ENCODE peak calls at places on chromosomes 6 and 20, in four cellular contexts. J is mesendoderm, U is IMR-90, M is H1. E is an unnamed sample.

GRCh38 chr20:50380697-50381040 is 129.5 kb upstream of the PTPN1 start:
- DNase-seq in J (no peak), U (peak; percentile 65), M (no peak), E (no peak)

GRCh38 chr6:39887692-39888450 is 46.4 kb downstream of the MOCS1 start:
- DNase-seq in J (peak; percentile 92), U (peak; percentile 95), M (peak; percentile 13), E (no peak)

GRCh38 chr20:23142162-23143050 is 56.3 kb upstream of the CD93 start:
- DNase-seq in J (no peak), U (no peak), M (no peak), E (no peak)

GRCh38 chr6:18269253-18269652 is 4.9 kb upstream of the DEK start:
- DNase-seq in J (no peak), U (peak; percentile 32), M (no peak), E (no peak)

GRCh38 chr6:148242180-148242579 is 100.5 kb upstream of the SASH1 start:
- DNase-seq in J (peak; percentile 28), U (no peak), M (no peak), E (no peak)

GRCh38 chr6:170128811-170129681 is 161.8 kb downstream of the DLL1 start:
- DNase-seq in J (no peak), U (no peak), M (no peak), E (peak; percentile 17)

GRCh38 chr6:167970236-167970635 is 27.2 kb upstream of the KIF25 start:
- DNase-seq in J (no peak), U (no peak), M (no peak), E (no peak)

GRCh38 chr20:43446361-43446879 is 11.3 kb upstream of the SRSF6 start:
- DNase-seq in J (no peak), U (no peak), M (no peak), E (no peak)

GRCh38 chr6:148263010-148263409 is 79.6 kb upstream of the SASH1 start:
- DNase-seq in J (no peak), U (no peak), M (no peak), E (no peak)

GRCh38 chr6:33030245-33030644 is 20.9 kb upstream of the HLA-DOA start:
- DNase-seq in J (no peak), U (no peak), M (no peak), E (no peak)

GRCh38 chr6:117550618-117551242 is 51.6 kb downstream of the GOPC start:
- DNase-seq in J (no peak), U (no peak), M (no peak), E (no peak)

GRCh38 chr6:147826698-147827097 is 318.2 kb downstream of the SAMD5 start:
- DNase-seq in J (no peak), U (no peak), M (no peak), E (no peak)

GRCh38 chr6:155939253-155939652 is 483.6 kb upstream of the NOX3 start:
- DNase-seq in J (no peak), U (no peak), M (no peak), E (no peak)

GRCh38 chr6:133806358-133806757 is 82.6 kb upstream of the TCF21 start:
- DNase-seq in J (no peak), U (peak; percentile 72), M (no peak), E (no peak)

GRCh38 chr20:12695937-12696336 is 312.8 kb upstream of the SPTLC3 start:
- DNase-seq in J (peak; percentile 25), U (no peak), M (no peak), E (peak; percentile 45)

GRCh38 chr6:18501313-18502013 is 114.3 kb downstream of the RNF144B start:
- DNase-seq in J (no peak), U (peak; percentile 91), M (no peak), E (no peak)

GRCh38 chr20:50868509-50869495 is 62.4 kb downstream of the ADNP start:
- DNase-seq in J (no peak), U (peak; percentile 79), M (no peak), E (no peak)

GRCh38 chr6:111573892-111574800 is 31.5 kb downstream of the TRAF3IP2 start:
- DNase-seq in J (peak; percentile 49), U (peak; percentile 98), M (no peak), E (no peak)

GRCh38 chr20:57417830-57418780 is 26.9 kb downstream of the RBM38 start:
- DNase-seq in J (no peak), U (no peak), M (no peak), E (no peak)

GRCh38 chr6:163308629-163309276 is 105.8 kb upstream of the QKI start:
- DNase-seq in J (peak; percentile 33), U (no peak), M (no peak), E (no peak)

GRCh38 chr6:105424177-105424783 is 21.4 kb upstream of the PREP start:
- DNase-seq in J (peak; percentile 74), U (peak; percentile 63), M (peak; percentile 64), E (peak; percentile 67)

GRCh38 chr6:168571268-168571667 is 130.3 kb downstream of the SMOC2 start:
- DNase-seq in J (no peak), U (no peak), M (no peak), E (no peak)

GRCh38 chr6:156988276-156989158 is 211.3 kb downstream of the ARID1B start:
- DNase-seq in J (peak; percentile 73), U (no peak), M (no peak), E (no peak)

GRCh38 chr20:4026093-4026601 is 10.8 kb upstream of the RNF24 start:
- DNase-seq in J (peak; percentile 84), U (peak; percentile 88), M (no peak), E (peak; percentile 52)

GRCh38 chr6:144722925-144723324 is 437.8 kb downstream of the UTRN start:
- DNase-seq in J (no peak), U (no peak), M (no peak), E (no peak)

GRCh38 chr6:7673063-7673536 is 52.8 kb upstream of the BMP6 start:
- DNase-seq in J (peak; percentile 85), U (peak; percentile 5), M (peak; percentile 25), E (peak; percentile 83)

GRCh38 chr6:76942203-76942971 is 520.9 kb downstream of the HTR1B start:
- DNase-seq in J (no peak), U (no peak), M (no peak), E (no peak)

GRCh38 chr20:14984768-14985622 is 647.6 kb upstream of the FLRT3 start:
- DNase-seq in J (no peak), U (no peak), M (no peak), E (no peak)

GRCh38 chr20:43538855-43539700 is 19.7 kb upstream of the SGK2 start:
- DNase-seq in J (no peak), U (peak; percentile 14), M (no peak), E (no peak)

GRCh38 chr6:2718334-2719052 is 32.2 kb downstream of the MYLK4 start:
- DNase-seq in J (no peak), U (peak; percentile 43), M (no peak), E (no peak)

GRCh38 chr6:96157018-96157565 is 141.3 kb downstream of the FUT9 start:
- DNase-seq in J (no peak), U (no peak), M (no peak), E (no peak)

GRCh38 chr6:10463491-10464481 is 48.9 kb upstream of the TFAP2A start:
- DNase-seq in J (peak; percentile 56), U (no peak), M (no peak), E (no peak)

GRCh38 chr20:13659288-13659687 is 20.6 kb upstream of the TASP1 start:
- DNase-seq in J (no peak), U (no peak), M (no peak), E (no peak)

GRCh38 chr6:156869986-156870398 is 92.8 kb downstream of the ARID1B start:
- DNase-seq in J (peak; percentile 83), U (no peak), M (no peak), E (peak; percentile 50)

DNA sequence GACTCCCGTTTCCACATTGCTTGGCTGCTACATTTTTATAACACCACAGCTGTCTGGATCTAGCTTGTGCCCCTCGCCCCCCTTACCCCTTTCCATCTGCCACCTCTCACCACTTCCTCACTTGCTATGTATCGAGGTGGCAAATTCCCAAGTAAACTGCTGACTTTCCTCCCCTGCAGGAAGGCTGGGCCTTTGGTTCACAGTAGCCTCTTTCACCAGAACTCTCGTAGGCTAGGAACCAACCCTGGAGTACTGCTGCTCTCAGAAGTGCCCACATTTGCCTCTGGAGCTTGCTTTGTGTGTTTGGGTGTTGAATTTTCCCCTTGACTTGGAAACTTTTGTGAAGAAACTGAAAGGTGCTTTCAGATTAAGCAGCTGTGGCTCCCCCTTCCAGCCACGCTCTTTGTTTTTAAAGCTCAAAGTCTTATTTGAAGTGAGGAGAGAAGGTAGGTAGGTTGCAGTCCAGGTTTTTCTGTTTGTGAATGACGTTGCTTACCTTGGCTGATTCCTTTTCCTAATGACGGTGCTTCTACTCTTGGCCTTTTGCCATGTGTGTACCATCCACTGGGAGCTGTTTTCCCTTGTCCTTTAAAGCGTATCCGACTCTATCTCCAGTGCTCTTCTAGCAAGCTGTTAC is 90.4 kb downstream of the CARMIL1 start:
- DNase-seq in J (peak; percentile 81), U (no peak), M (no peak), E (peak; percentile 32)
- H3K9ac ChIP-seq in J (peak overlapping the region; percentile 7), U (no peak overlapping the region), M (no peak overlapping the region), E (no peak overlapping the region)

GRCh38 chr6:36698871-36699271 is 1.2 kb downstream of the RAB44 start:
- DNase-seq in J (no peak), U (no peak), M (no peak), E (no peak)
- H3K56ac ChIP-seq in J (no peak overlapping the region), U (no peak overlapping the region), M (no peak overlapping the region), E (no peak overlapping the region)

DNA sequence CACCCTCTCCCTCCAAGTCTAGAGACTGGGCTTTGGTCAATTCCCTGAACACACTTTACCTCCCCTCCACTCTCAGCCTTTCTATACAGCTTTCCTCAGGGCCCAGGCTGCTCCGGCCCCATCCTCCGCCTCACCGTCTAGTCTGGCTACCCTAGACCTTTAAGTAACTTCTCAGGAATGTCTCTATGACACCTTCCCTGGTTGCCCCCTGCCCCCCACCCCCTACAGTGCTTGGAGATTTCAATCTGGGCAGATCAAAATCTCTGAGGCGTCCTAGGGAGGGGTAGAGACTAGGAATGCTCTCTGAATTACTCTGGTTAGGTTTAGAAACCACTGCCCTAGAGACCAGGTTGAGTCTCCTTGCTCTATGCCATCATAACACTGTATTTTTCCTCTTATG is 6.1 kb downstream of the UBE2J1 start:
- DNase-seq in J (peak; percentile 93), U (no peak), M (peak; percentile 38), E (no peak)
- H3K9ac ChIP-seq in J (no peak overlapping the region), U (no peak overlapping the region), M (no peak overlapping the region), E (no peak overlapping the region)

DNA sequence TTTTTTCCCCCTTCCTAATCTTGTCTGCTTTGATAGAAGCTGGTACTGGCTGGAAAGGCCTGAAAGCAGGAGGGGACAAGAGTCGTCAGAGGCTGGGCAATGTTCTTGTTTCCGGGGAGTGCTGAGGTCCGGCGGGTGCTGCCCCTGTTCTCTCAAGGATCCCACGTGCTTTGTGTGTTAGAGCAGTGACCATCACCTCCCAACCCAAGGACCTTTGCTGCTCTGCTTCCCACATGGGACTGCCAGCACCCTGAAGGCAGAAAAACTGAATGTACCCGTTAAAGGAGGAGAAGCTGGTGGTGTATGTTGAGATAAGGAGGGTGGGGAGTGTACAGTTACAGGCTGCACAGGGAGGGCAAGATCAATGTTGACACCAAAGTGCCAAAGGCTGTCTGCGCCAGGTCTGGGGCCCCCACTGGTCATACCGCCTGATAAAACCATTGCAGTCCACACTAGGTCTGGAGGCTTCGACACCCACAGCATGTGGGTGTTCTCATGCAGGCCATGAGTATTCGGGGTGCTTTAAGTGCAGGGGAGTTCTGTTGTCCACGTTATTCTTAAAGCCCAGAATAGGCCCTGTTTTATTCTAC is 15.0 kb downstream of the C20orf173 start:
- DNase-seq in J (no peak), U (no peak), M (no peak), E (no peak)
- H3K56ac ChIP-seq in J (no peak overlapping the region), U (no peak overlapping the region), M (no peak overlapping the region), E (no peak overlapping the region)

E was measured in H9.